ENCODE peak calls at places on chromosome 10, in five cellular contexts. One of them, this sample, is unnamed.
A peak's percentile ranks its signal among the peaks of the same experiment; 100 is the strongest.

GRCh38 chr10:821322-821721 is 110.2 kb downstream of the LARP4B start:
- DNase-seq in trophoblast cell: peak; percentile 39
- DNase-seq in H1: no peak
- DNase-seq in H9: no peak
- DNase-seq in neuronal stem cell: no peak
- DNase-seq in this sample: peak; percentile 32

GRCh38 chr10:125152646-125153368 is 7.6 kb downstream of the CTBP2 start:
- DNase-seq in trophoblast cell: no peak
- DNase-seq in H1: no peak
- DNase-seq in H9: peak; percentile 56
- DNase-seq in neuronal stem cell: no peak
- DNase-seq in this sample: peak; percentile 44

GRCh38 chr10:12348341-12348869 is 942 bp upstream of the CAMK1D start:
- DNase-seq in H9: no peak
- DNase-seq in H1: peak; percentile 71
- DNase-seq in neuronal stem cell: no peak
- DNase-seq in trophoblast cell: no peak
- DNase-seq in this sample: peak; percentile 31

GRCh38 chr10:52146766-52147165 is 167.3 kb upstream of the DKK1 start:
- DNase-seq in H1: no peak
- DNase-seq in neuronal stem cell: no peak
- DNase-seq in trophoblast cell: no peak
- DNase-seq in H9: no peak
- DNase-seq in this sample: peak; percentile 1

GRCh38 chr10:88881922-88882645 is 2.0 kb downstream of the STAMBPL1 start:
- DNase-seq in neuronal stem cell: no peak
- DNase-seq in H1: no peak
- DNase-seq in trophoblast cell: no peak
- DNase-seq in H9: no peak
- DNase-seq in this sample: peak; percentile 38

GRCh38 chr10:120979435-120980315 is 128.5 kb downstream of the WDR11 start:
- DNase-seq in neuronal stem cell: peak; percentile 32
- DNase-seq in trophoblast cell: peak; percentile 52
- DNase-seq in H1: peak; percentile 74
- DNase-seq in H9: peak; percentile 81
- DNase-seq in this sample: peak; percentile 14

GRCh38 chr10:80196270-80196949 is 8.9 kb downstream of the ANXA11 start:
- DNase-seq in neuronal stem cell: no peak
- DNase-seq in trophoblast cell: peak; percentile 14
- DNase-seq in H1: no peak
- DNase-seq in H9: no peak
- DNase-seq in this sample: no peak

GRCh38 chr10:126839094-126839761 is 66.0 kb upstream of the DOCK1 start:
- DNase-seq in H1: no peak
- DNase-seq in neuronal stem cell: no peak
- DNase-seq in H9: no peak
- DNase-seq in trophoblast cell: no peak
- DNase-seq in this sample: no peak

GRCh38 chr10:88428442-88428841 is 154.7 kb downstream of the RNLS start:
- DNase-seq in trophoblast cell: no peak
- DNase-seq in H1: no peak
- DNase-seq in neuronal stem cell: no peak
- DNase-seq in H9: no peak
- DNase-seq in this sample: peak; percentile 42

GRCh38 chr10:132940791-132941465 is 1.4 kb downstream of the CFAP46 start:
- DNase-seq in neuronal stem cell: no peak
- DNase-seq in H9: no peak
- DNase-seq in H1: no peak
- DNase-seq in trophoblast cell: no peak
- DNase-seq in this sample: no peak

GRCh38 chr10:45374451-45375052 is 536 bp downstream of the ALOX5 start:
- DNase-seq in neuronal stem cell: no peak
- DNase-seq in H9: no peak
- DNase-seq in H1: no peak
- DNase-seq in trophoblast cell: no peak
- DNase-seq in this sample: no peak

GRCh38 chr10:131963350-131963749 is 18.4 kb downstream of the BNIP3 start:
- DNase-seq in neuronal stem cell: no peak
- DNase-seq in trophoblast cell: no peak
- DNase-seq in H1: no peak
- DNase-seq in H9: no peak
- DNase-seq in this sample: no peak

DNA sequence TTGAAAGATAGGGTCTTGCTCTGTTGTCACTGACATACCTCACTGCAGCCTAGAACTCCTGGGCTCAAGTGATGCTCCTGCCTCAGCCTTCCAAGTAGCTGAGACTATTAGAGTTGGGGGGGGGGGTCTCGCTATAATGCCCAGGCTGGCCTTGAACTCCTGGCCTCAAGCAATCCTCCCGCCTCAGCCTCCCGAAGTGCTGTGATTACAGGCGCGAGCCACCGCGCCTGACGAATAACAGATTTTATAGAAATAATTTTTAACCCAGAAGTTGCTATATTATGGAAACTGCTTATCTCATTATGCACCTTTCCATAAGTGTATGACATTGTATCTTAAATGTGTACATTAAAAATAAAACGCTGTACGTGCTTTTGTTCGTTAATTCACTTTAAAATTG is 846 bp downstream of the ANKRD26 start:
- DNase-seq in neuronal stem cell: no peak
- DNase-seq in trophoblast cell: no peak
- DNase-seq in H9: no peak
- DNase-seq in H1: no peak
- DNase-seq in this sample: no peak
- H2BK12ac ChIP-seq in neuronal stem cell: no peak overlapping the region
- H2BK12ac ChIP-seq in trophoblast cell: no peak overlapping the region
- H2BK12ac ChIP-seq in H9: no peak overlapping the region
- H2BK12ac ChIP-seq in H1: no peak overlapping the region
- H2BK12ac ChIP-seq in this sample: no peak overlapping the region

GRCh38 chr10:74137992-74138391 is 12.6 kb downstream of the AP3M1 start:
- DNase-seq in H1: no peak
- DNase-seq in H9: no peak
- DNase-seq in neuronal stem cell: no peak
- DNase-seq in trophoblast cell: no peak
- DNase-seq in this sample: no peak

GRCh38 chr10:74135452-74135851 is 15.2 kb downstream of the AP3M1 start:
- DNase-seq in neuronal stem cell: no peak
- DNase-seq in H1: no peak
- DNase-seq in H9: no peak
- DNase-seq in trophoblast cell: no peak
- DNase-seq in this sample: no peak

GRCh38 chr10:74139981-74140380 is 10.6 kb downstream of the AP3M1 start:
- DNase-seq in H9: no peak
- DNase-seq in H1: no peak
- DNase-seq in neuronal stem cell: no peak
- DNase-seq in trophoblast cell: no peak
- DNase-seq in this sample: no peak

GRCh38 chr10:74145133-74145532 is 5.5 kb downstream of the AP3M1 start:
- DNase-seq in neuronal stem cell: no peak
- DNase-seq in H9: no peak
- DNase-seq in H1: no peak
- DNase-seq in trophoblast cell: no peak
- DNase-seq in this sample: peak; percentile 77

GRCh38 chr10:74140553-74140952 is 10.1 kb downstream of the AP3M1 start:
- DNase-seq in H9: no peak
- DNase-seq in neuronal stem cell: no peak
- DNase-seq in trophoblast cell: no peak
- DNase-seq in H1: no peak
- DNase-seq in this sample: no peak
- H2BK120ac ChIP-seq in H9: no peak overlapping the region
- H2BK120ac ChIP-seq in neuronal stem cell: no peak overlapping the region
- H2BK120ac ChIP-seq in trophoblast cell: no peak overlapping the region
- H2BK120ac ChIP-seq in H1: no peak overlapping the region
- H2BK120ac ChIP-seq in this sample: no peak overlapping the region

DNA sequence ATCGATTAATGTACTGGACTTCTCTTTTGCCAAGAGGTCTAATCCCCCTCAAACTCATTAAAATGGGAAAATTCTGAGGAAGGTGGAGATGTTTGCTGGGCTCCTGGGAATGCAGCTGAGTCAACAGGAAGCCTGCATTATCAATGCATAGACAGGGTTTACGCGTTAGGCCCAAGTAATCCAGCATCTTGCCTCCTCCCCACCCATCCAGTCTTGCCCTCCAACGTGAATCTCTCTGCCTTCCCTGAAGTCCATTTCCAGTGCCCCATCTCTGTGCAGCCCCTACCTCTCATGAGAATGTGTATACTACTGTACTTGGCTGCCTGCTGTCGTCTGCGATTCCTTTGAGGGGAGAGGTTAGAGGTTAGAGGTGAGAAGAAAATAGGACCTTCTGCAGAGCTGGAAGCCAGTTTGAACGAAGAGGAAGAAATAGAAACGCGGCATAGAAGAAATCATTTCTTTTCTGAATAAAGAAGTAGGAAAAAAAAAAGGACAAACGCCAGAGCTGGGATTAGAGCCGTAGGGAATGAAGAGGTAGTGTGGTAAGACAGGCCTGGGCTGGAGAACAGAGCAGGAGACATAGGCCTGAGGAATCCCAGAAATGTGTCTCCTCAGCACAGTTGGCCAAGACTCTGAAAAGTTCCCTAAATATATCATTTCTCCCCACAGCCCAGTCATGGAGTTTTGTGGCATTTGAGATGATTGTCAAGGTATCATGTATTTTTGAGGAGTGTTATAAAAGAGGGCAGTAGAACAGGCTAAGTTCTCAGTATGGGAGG is 75.6 kb downstream of the MYOF start:
- DNase-seq in neuronal stem cell: no peak
- DNase-seq in trophoblast cell: peak; percentile 60
- DNase-seq in H1: no peak
- DNase-seq in H9: no peak
- DNase-seq in this sample: peak; percentile 54
- H2BK5ac ChIP-seq in neuronal stem cell: no peak overlapping the region
- H2BK5ac ChIP-seq in trophoblast cell: peak overlapping the region; percentile 74
- H2BK5ac ChIP-seq in H1: no peak overlapping the region
- H2BK5ac ChIP-seq in H9: no peak overlapping the region
- H2BK5ac ChIP-seq in this sample: no peak overlapping the region

DNA sequence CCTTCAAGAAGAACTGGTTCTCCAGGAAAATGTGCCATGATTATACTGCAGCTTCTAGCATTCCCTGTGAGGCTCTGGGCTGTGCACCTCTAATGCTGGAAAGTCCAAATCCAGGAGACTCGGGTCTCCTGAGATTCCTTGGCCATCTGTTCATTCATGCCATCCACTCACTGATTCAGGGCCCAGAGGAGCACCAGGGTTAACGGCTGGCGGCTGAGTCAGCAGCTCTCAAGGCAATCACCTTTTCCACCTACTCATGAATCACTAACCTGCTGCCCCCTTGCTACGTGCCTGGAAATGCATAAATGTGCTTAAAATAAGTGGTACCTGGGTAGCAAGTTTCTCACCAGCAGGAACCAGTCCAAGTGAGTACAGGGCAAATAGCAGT is 132.7 kb downstream of the KCNMA1 start:
- DNase-seq in H1: no peak
- DNase-seq in trophoblast cell: peak; percentile 92
- DNase-seq in neuronal stem cell: no peak
- DNase-seq in H9: no peak
- DNase-seq in this sample: peak; percentile 57
- H2BK12ac ChIP-seq in H1: no peak overlapping the region
- H2BK12ac ChIP-seq in trophoblast cell: peak overlapping the region; percentile 55
- H2BK12ac ChIP-seq in neuronal stem cell: no peak overlapping the region
- H2BK12ac ChIP-seq in H9: no peak overlapping the region
- H2BK12ac ChIP-seq in this sample: peak overlapping the region; percentile 79

DNA sequence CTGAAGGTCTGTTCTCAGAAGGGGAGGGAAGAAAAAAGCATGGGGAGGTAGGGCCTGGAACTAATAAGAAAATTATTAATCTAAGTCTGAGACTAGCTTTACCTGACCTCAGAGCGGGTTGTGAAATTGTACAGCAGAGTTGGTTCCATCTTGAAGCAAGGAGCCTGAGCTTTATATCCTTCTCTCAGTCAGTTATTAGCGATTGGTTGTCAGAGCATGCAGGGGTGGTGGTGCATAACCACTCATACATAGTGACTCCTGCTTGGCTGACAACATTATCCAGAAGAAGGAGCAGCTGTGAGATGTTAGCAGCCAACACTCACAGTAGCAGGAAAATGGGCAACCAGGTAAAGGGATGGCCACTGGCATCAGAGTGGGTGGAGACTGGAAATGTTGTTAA is 976.3 kb upstream of the LRRTM3 start:
- DNase-seq in trophoblast cell: no peak
- DNase-seq in neuronal stem cell: no peak
- DNase-seq in H9: no peak
- DNase-seq in H1: no peak
- DNase-seq in this sample: no peak
- H2BK120ac ChIP-seq in trophoblast cell: no peak overlapping the region
- H2BK120ac ChIP-seq in neuronal stem cell: no peak overlapping the region
- H2BK120ac ChIP-seq in H9: no peak overlapping the region
- H2BK120ac ChIP-seq in H1: no peak overlapping the region
- H2BK120ac ChIP-seq in this sample: no peak overlapping the region

GRCh38 chr10:62049815-62050626 is 148.5 kb downstream of the ARID5B start:
- DNase-seq in H1: no peak
- DNase-seq in trophoblast cell: peak; percentile 80
- DNase-seq in neuronal stem cell: no peak
- DNase-seq in H9: no peak
- DNase-seq in this sample: peak; percentile 42
- H2BK5ac ChIP-seq in H1: no peak overlapping the region
- H2BK5ac ChIP-seq in trophoblast cell: no peak overlapping the region
- H2BK5ac ChIP-seq in neuronal stem cell: no peak overlapping the region
- H2BK5ac ChIP-seq in H9: no peak overlapping the region
- H2BK5ac ChIP-seq in this sample: no peak overlapping the region

This sample was measured in mesenchymal stem cell.